ENCODE peak calls at places on chromosomes 16 and 17, in ten cellular contexts. B is lower lobe of right lung; Y is right lobe of liver; C is fibroblast of lung; J is thoracic aorta; F is PC-3; T is effector memory CD4-positive, alpha-beta T cell; E is mammary epithelial cell; P is left ventricle myocardium inferior; R is ascending aorta. Z is an unnamed sample.

GRCh38 chr16:55009581-55009980 is 78.9 kb downstream of the IRX5 start:
- DNase-seq in C (no peak), J (no peak), F (no peak), P (no peak), B (no peak), E (no peak), R (no peak), T (no peak), Y (no peak), Z (no peak)

GRCh38 chr16:85560932-85561247 is 52.2 kb upstream of the GSE1 start:
- DNase-seq in C (no peak), B (no peak), F (no peak), Y (no peak), T (no peak), R (no peak), J (no peak), P (no peak), E (no peak), Z (no peak)

GRCh38 chr17:62892870-62893338 is 73.1 kb upstream of the TANC2 start:
- DNase-seq in P (peak; percentile 29), F (peak; percentile 99), E (peak; percentile 98), J (no peak), C (peak; percentile 91), T (no peak), B (peak; percentile 69), Y (peak; percentile 34), R (no peak), Z (peak; percentile 74)

GRCh38 chr16:54957403-54957802 is 26.7 kb downstream of the IRX5 start:
- DNase-seq in R (no peak), F (peak; percentile 38), P (no peak), C (no peak), T (no peak), Y (no peak), J (no peak), E (peak; percentile 43), B (no peak), Z (peak; percentile 6)

GRCh38 chr17:55348749-55349354 is 72.8 kb downstream of the MMD start:
- DNase-seq in C (peak; percentile 27), Y (peak; percentile 38), R (no peak), J (no peak), T (peak; percentile 29), P (no peak), E (peak; percentile 38), B (peak; percentile 52), F (peak; percentile 72), Z (peak; percentile 80)

GRCh38 chr16:55647798-55648197 is 8.0 kb upstream of the SLC6A2 start:
- DNase-seq in Y (no peak), P (no peak), F (no peak), J (no peak), C (no peak), B (no peak), E (no peak), R (no peak), T (no peak), Z (peak; percentile 9)

GRCh38 chr17:3924421-3925350 is 8.4 kb upstream of the P2RX1 start:
- DNase-seq in J (no peak), R (no peak), F (no peak), E (no peak), B (no peak), C (no peak), T (no peak), P (peak; percentile 54), Y (no peak), Z (no peak)

GRCh38 chr17:6439951-6440350 is 4.3 kb upstream of the PIMREG start:
- DNase-seq in Y (no peak), C (no peak), P (no peak), J (no peak), B (no peak), E (no peak), F (no peak), T (no peak), R (no peak), Z (no peak)

DNA sequence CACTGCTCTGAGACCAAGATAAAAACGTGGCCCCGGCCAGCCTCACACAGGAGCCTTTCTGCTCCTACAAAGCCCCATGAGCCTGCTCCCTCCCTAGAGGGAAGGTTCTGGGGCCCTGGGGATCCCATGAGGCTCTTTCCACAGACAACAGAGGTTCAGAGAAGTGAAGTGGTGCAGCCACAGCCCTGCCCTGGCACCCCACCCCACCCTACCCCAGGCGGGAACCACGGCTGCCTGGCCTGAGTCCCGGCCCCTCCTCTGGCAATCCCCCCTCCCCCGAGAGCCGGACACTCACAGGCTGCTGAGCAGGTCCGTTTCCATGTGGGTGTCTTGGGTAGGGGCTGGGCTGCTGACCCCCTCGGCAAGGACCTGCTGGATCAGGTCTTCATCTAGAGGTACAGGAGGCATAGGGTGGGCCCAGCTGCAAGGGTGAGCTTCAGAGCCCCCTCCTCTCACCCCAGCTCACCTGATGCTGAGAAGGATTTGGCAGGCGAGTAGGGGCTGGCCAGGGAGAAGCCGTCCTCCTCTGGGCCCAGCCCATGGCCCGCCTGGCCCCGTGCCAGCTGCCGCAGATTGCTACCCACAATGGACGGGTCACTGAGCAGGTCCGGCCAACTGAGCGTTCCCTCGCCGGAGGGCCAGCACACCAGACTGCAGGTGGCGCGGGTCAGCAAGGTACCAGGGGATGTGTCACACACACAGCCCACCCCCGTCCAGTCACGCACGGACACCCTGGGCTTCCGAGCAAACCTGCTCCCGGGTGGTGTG is 38.7 kb downstream of the PKD1 start:
- DNase-seq in E (no peak), R (no peak), C (peak; percentile 36), Y (no peak), P (no peak), B (no peak), T (no peak), J (no peak), F (no peak), Z (no peak)
- H3K36me3 ChIP-seq in E (peaks cover 3% of the 10 kb centered on the region), R (peaks cover 91% of the 10 kb centered on the region), C (peaks cover 32% of the 10 kb centered on the region), Y (no peaks in the 10 kb centered on the region), P (peaks cover 86% of the 10 kb centered on the region), B (peaks cover 83% of the 10 kb centered on the region), T (no peaks in the 10 kb centered on the region), J (peaks cover 87% of the 10 kb centered on the region), F (no peaks in the 10 kb centered on the region), Z (peaks cover 71% of the 10 kb centered on the region)

GRCh38 chr16:791131-791530 is 2.7 kb downstream of the CHTF18 start:
- DNase-seq in E (no peak), Y (no peak), R (no peak), B (no peak), C (no peak), F (no peak), T (no peak), P (no peak), J (no peak), Z (no peak)

GRCh38 chr16:792221-792995 is 4.0 kb downstream of the CHTF18 start:
- DNase-seq in E (no peak), F (no peak), Y (no peak), C (no peak), B (no peak), J (no peak), T (no peak), R (no peak), P (no peak), Z (no peak)

GRCh38 chr16:794091-794842 is 5.8 kb downstream of the CHTF18 start:
- DNase-seq in J (no peak), R (no peak), T (no peak), E (no peak), Y (no peak), C (no peak), F (no peak), P (no peak), B (no peak), Z (no peak)

GRCh38 chr16:794853-795466 is 5.6 kb downstream of the GNG13 start:
- DNase-seq in F (no peak), P (no peak), R (no peak), C (no peak), Y (no peak), T (no peak), E (no peak), J (no peak), B (no peak), Z (no peak)

GRCh38 chr16:793414-793813 is 5.0 kb downstream of the CHTF18 start:
- DNase-seq in R (no peak), B (no peak), C (no peak), E (no peak), Y (no peak), P (no peak), J (no peak), T (no peak), F (no peak), Z (no peak)
- H3K36me3 ChIP-seq in R (no peaks in the 10 kb centered on the region), B (no peaks in the 10 kb centered on the region), C (peaks cover 8% of the 10 kb centered on the region), E (peaks cover 1% of the 10 kb centered on the region), Y (no peaks in the 10 kb centered on the region), P (no peaks in the 10 kb centered on the region), J (no peaks in the 10 kb centered on the region), T (no peaks in the 10 kb centered on the region), F (no peaks in the 10 kb centered on the region), Z (no peaks in the 10 kb centered on the region)

GRCh38 chr16:1642148-1642547 is 30.0 kb downstream of the CRAMP1 start:
- DNase-seq in P (peak; percentile 65), F (no peak), R (no peak), B (no peak), C (no peak), J (no peak), E (no peak), Y (no peak), T (no peak), Z (no peak)

GRCh38 chr16:1642753-1643152 is 30.6 kb downstream of the CRAMP1 start:
- DNase-seq in R (no peak), F (no peak), Y (no peak), T (no peak), E (no peak), P (no peak), B (no peak), C (no peak), J (no peak), Z (no peak)

GRCh38 chr16:1643521-1643920 is 31.4 kb downstream of the CRAMP1 start:
- DNase-seq in J (no peak), F (no peak), P (no peak), T (no peak), B (no peak), E (no peak), R (no peak), C (no peak), Y (no peak), Z (no peak)

GRCh38 chr16:1647904-1648303 is 30.2 kb upstream of the JPT2 start:
- DNase-seq in J (no peak), E (no peak), C (no peak), F (no peak), P (no peak), Y (no peak), T (no peak), R (no peak), B (no peak), Z (no peak)

GRCh38 chr16:1645914-1646525 is 32.1 kb upstream of the JPT2 start:
- DNase-seq in E (peak; percentile 60), Y (no peak), P (no peak), B (no peak), J (no peak), F (peak; percentile 81), C (peak; percentile 29), R (no peak), T (no peak), Z (no peak)
- H3K36me3 ChIP-seq in E (peaks cover 7% of the 10 kb centered on the region), Y (no peaks in the 10 kb centered on the region), P (peaks cover 60% of the 10 kb centered on the region), B (peaks cover 62% of the 10 kb centered on the region), J (peaks cover 41% of the 10 kb centered on the region), F (peaks cover 10% of the 10 kb centered on the region), C (peaks cover 16% of the 10 kb centered on the region), R (peaks cover 43% of the 10 kb centered on the region), T (peaks cover 30% of the 10 kb centered on the region), Z (peaks cover 52% of the 10 kb centered on the region)

DNA sequence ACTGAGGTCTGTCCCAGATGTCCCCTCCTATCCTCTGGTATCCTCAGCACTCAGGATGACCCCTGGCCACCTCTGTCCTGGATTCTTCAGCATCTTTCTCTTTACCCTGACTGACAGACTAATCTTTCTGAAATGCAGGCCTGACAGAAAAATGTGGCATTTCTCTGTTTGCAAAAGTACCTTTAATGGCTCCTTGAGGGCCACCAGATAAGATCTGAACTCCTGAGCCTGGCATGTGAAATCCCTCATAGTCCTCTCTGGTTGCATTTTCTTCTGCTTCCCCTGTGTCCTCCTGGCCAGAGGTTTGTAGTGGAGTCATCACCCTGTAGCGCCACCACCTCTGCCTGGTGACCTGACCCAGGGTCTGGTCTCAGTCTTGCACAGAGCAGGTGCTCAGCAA is 2.0 kb upstream of the ELMO3 start:
- DNase-seq in R (no peak), F (no peak), J (no peak), T (no peak), E (no peak), P (no peak), B (no peak), C (no peak), Y (no peak), Z (no peak)
- H3K36me3 ChIP-seq in R (peaks cover 46% of the 10 kb centered on the region), F (peaks cover 18% of the 10 kb centered on the region), J (peaks cover 42% of the 10 kb centered on the region), T (peaks cover 44% of the 10 kb centered on the region), E (peaks cover 40% of the 10 kb centered on the region), P (peaks cover 63% of the 10 kb centered on the region), B (peaks cover 69% of the 10 kb centered on the region), C (peaks cover 44% of the 10 kb centered on the region), Y (no peaks in the 10 kb centered on the region), Z (peaks cover 50% of the 10 kb centered on the region)